ENCODE peak calls at places on chromosomes 1 and 21, in six cellular contexts. Q, B, R, V, L and S are unnamed samples.

GRCh38 chr1:109846148-109846547 is 64.5 kb upstream of the CSF1 start:
- DNase-seq in Q (no peak), B (no peak), R (no peak), V (no peak), L (no peak), S (no peak)

GRCh38 chr1:3441880-3442279 is 12.6 kb upstream of the ARHGEF16 start:
- DNase-seq in Q (no peak), B (no peak), R (no peak), V (no peak), L (no peak), S (no peak)

GRCh38 chr1:67850151-67850551 is 16.9 kb upstream of the GNG12 start:
- DNase-seq in Q (no peak), B (peak; percentile 66), R (peak; percentile 58), V (no peak), L (peak; percentile 33), S (no peak)

GRCh38 chr1:247077768-247078314 is 770 bp downstream of the ZNF670 start:
- DNase-seq in Q (no peak), B (peak; percentile 7), R (no peak), V (no peak), L (no peak), S (no peak)

GRCh38 chr1:198318092-198318491 is 161.3 kb downstream of the NEK7 start:
- DNase-seq in Q (no peak), B (no peak), R (no peak), V (no peak), L (no peak), S (no peak)

GRCh38 chr1:37574834-37575479 is 18.2 kb downstream of the DNALI1 start:
- DNase-seq in Q (no peak), B (peak; percentile 38), R (no peak), V (peak; percentile 86), L (peak; percentile 90), S (no peak)

GRCh38 chr1:156815307-156815826 is 1.3 kb downstream of the SH2D2A start:
- DNase-seq in Q (no peak), B (peak; percentile 83), R (peak; percentile 34), V (peak; percentile 52), L (peak; percentile 77), S (peak; percentile 49)

GRCh38 chr1:151444791-151445177 is 14.5 kb downstream of the POGZ start:
- DNase-seq in Q (no peak), B (no peak), R (no peak), V (no peak), L (no peak), S (no peak)

GRCh38 chr1:174800221-174800791 is 199.4 kb upstream of the CACYBP start:
- DNase-seq in Q (no peak), B (peak; percentile 6), R (no peak), V (no peak), L (no peak), S (peak; percentile 25)

GRCh38 chr1:204359474-204360255 is at the start of gene PLEKHA6:
- DNase-seq in Q (no peak), B (peak; percentile 61), R (no peak), V (no peak), L (peak; percentile 52), S (peak; percentile 97)

GRCh38 chr1:208040714-208041393 is 129.9 kb upstream of the CD34 start:
- DNase-seq in Q (no peak), B (no peak), R (no peak), V (no peak), L (no peak), S (no peak)
- TF ChIP-seq CTCF in Q (no peak), B (no peak), R (no peak), V (no peak), L (no peak), S (no peak)

GRCh38 chr1:65255088-65256050 is 54.0 kb upstream of the DNAJC6 start:
- DNase-seq in Q (peak; percentile 33), B (no peak), R (no peak), V (no peak), L (no peak), S (peak; percentile 39)

GRCh38 chr1:65253800-65254319 is 55.5 kb upstream of the DNAJC6 start:
- DNase-seq in Q (no peak), B (no peak), R (no peak), V (no peak), L (peak; percentile 43), S (no peak)

GRCh38 chr1:65250826-65251225 is 58.5 kb upstream of the DNAJC6 start:
- DNase-seq in Q (no peak), B (no peak), R (no peak), V (no peak), L (no peak), S (no peak)

GRCh38 chr1:65256860-65257719 is 52.3 kb upstream of the DNAJC6 start:
- DNase-seq in Q (no peak), B (no peak), R (no peak), V (no peak), L (no peak), S (no peak)

DNA sequence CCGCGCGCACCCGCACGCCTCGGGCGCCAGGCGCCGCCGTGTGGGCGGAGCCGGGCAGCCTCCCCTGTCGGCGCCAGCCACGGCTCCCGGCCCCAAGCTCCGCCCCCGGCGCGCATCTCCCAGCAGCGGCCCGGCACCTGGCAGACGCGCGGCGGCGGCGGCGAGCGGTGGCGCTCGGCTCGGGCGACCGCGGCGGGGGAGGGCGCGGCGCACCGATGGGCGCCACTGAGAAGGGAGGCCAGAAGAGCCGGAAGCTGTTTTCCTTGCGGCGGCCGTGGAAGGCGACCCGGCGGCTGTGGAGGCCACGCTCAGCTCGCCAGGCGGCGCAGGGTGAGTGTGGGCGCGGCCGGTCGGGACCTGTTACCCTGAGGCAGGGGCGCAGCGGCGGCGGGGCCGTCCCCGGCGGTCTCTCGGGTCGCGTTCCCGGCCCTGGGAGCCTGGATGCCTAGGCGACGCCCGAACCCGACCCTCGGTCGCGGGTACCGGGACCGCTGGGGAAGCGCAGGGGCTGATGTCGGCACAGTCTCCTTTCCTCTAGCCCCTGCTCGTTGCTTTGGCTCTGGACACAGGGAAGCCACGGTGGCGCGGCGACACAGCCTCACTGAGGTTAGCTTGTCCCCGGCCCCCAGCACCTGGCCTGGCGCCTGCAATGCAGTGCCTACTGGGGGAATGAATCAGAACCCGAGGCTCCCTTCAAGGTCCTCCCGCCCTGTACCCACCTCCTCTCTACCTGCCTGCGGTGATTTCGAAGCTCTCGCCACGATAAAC is 54.8 kb upstream of the DNAJC6 start:
- DNase-seq in Q (peak; percentile 74), B (peak; percentile 59), R (peak; percentile 58), V (no peak), L (peak; percentile 54), S (peak; percentile 91)
- TF ChIP-seq CTCF in Q (no peak), B (peak; percentile 28), R (no peak), V (no peak), L (peak; percentile 41), S (no peak)

DNA sequence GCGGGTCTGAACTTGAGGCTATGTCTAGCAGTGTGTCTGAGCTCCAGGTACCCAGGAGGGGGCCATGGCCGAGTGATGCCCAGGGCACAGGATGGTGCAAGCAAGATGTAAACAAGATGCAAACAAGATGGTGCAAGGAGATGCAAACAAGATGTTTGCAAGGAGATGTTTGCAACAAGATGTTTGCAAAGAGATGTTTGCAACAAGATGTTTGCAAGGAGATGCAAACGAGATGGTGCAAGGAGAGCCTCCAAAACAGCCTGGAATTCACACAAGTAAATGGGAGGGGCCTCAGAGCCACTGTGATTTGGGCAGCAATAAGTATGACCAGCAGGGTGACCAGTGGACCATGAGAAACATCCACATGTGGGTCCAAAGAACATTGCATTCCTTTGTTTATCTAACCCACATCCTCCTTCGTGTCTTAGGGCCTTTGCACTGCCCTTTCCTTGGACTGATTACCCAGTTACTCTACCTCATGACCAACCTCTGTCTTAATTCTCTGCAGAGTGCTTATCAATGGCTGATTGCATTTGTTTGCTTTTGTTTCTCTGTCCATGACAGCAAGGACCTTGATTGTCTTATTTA is 162.9 kb downstream of the PLPP3 start:
- DNase-seq in Q (no peak), B (peak; percentile 65), R (peak; percentile 23), V (no peak), L (no peak), S (no peak)
- TF ChIP-seq CTCF in Q (no peak), B (peak; percentile 26), R (no peak), V (no peak), L (peak; percentile 10), S (no peak)

DNA sequence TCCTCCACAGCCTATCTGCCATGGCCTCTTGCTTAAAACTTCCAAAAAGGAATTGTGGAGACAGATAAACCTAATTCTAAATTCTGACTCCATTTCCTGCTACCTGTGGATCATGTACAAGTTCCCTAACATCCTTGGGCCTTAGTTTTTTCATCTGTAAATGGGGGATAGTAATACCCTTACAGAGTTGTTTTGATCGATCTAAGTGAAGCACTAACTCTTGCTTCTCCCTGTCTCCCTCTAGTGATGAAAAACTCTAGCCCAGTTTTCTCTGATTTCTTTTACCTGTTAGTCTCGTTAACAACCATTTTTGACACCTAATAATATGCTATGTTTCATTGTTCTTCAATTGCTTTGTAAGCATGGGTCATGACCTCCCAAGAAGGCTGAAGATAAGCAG is 65.9 kb downstream of the TM2D1 start:
- DNase-seq in Q (no peak), B (no peak), R (no peak), V (no peak), L (no peak), S (no peak)
- TF ChIP-seq CTCF in Q (no peak), B (no peak), R (peak; percentile 23), V (peak; percentile 20), L (peak; percentile 36), S (no peak)

DNA sequence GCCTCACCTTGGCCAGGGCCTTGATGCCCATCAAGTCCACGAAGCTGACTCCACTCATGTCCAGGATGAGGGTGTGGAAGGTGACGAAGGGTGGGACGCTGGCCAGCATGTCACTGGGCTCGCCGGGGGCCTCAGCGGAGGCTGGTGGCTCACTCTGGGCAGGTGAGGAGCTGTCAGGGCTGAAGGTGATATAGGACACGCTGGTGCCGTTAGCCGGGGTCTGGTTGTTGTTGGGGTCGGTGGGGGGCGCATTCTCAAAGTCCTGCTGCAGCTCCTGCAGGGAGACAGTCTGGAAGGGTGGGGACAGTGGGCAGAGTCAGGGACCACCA is 21.7 kb downstream of the SLC26A9 start:
- DNase-seq in Q (no peak), B (no peak), R (no peak), V (no peak), L (no peak), S (no peak)
- TF ChIP-seq CTCF in Q (no peak), B (no peak), R (no peak), V (no peak), L (no peak), S (no peak)

GRCh38 chr1:42681771-42682483 is at the start of gene YBX1:
- DNase-seq in Q (peak; percentile 92), B (peak; percentile 99), R (peak; percentile 97), V (peak; percentile 98), L (peak; percentile 100), S (peak; percentile 96)
- TF ChIP-seq CTCF in Q (no peak), B (no peak), R (no peak), V (no peak), L (no peak), S (no peak)

GRCh38 chr21:43948740-43949498 is 63.2 kb upstream of the TRAPPC10 start:
- DNase-seq in Q (no peak), B (no peak), R (no peak), V (no peak), L (no peak), S (no peak)
- TF ChIP-seq CTCF in Q (no peak), B (no peak), R (no peak), V (no peak), L (no peak), S (no peak)

GRCh38 chr1:182198006-182198605 is 136.6 kb upstream of the ZNF648 start:
- DNase-seq in Q (no peak), B (no peak), R (no peak), V (no peak), L (peak; percentile 4), S (no peak)
- TF ChIP-seq CTCF in Q (no peak), B (no peak), R (peak; percentile 12), V (peak; percentile 12), L (peak; percentile 67), S (no peak)